ENCODE peak calls at places on chromosomes 3 and 15, in ten cellular contexts. P is thoracic aorta; L is memory B cell; Y is transverse colon; A is HT1080; X is PC-9; Z is stimulated activated CD4-positive, alpha-beta T cell treated with anti-CD3 and anti-CD28 coated beads, Interleukin-12 subunit alpha, Interleukin-12 subunit beta, amount 100 ng/mL, for 4 hours; K is T1000; E is endothelial cell; N is NCI-H524 treated with DMSO at 0.1 percent for 48 hours. I is an unnamed sample.

GRCh38 chr3:146160964-146161724 is at the start of gene PLOD2:
- DNase-seq in P (peak), L (no peak), Y (peak), A (peak), X (peak), Z (no peak), K (peak), E (peak), N (no peak), I (peak)

GRCh38 chr3:45123030-45123429 is 23.1 kb downstream of the CDCP1 start:
- DNase-seq in P (no peak), L (no peak), Y (no peak), A (peak), X (peak), Z (no peak), K (peak), E (no peak), N (no peak), I (no peak)

GRCh38 chr3:195616681-195617080 is 32.9 kb upstream of the APOD start:
- DNase-seq in P (no peak), L (no peak), Y (no peak), A (no peak), X (no peak), Z (no peak), K (no peak), E (no peak), N (no peak), I (no peak)

GRCh38 chr3:193776626-193777025 is 183.6 kb downstream of the OPA1 start:
- DNase-seq in P (no peak), L (peak), Y (no peak), A (no peak), X (no peak), Z (no peak), K (no peak), E (no peak), N (no peak), I (no peak)

GRCh38 chr3:141455603-141456327 is 31.1 kb upstream of the RASA2 start:
- DNase-seq in P (no peak), L (no peak), Y (no peak), A (no peak), X (no peak), Z (no peak), K (no peak), E (no peak), N (no peak), I (no peak)

GRCh38 chr3:30768703-30769550 is 125.5 kb downstream of the GADL1 start:
- DNase-seq in P (peak), L (peak), Y (peak), A (peak), X (no peak), Z (peak), K (peak), E (peak), N (no peak), I (peak)

GRCh38 chr3:33034601-33035000 is 62.3 kb downstream of the GLB1 start:
- DNase-seq in P (no peak), L (no peak), Y (no peak), A (no peak), X (no peak), Z (no peak), K (no peak), E (no peak), N (no peak), I (no peak)

GRCh38 chr3:57228734-57229505 is 1.4 kb downstream of the APPL1 start:
- DNase-seq in P (no peak), L (no peak), Y (peak), A (peak), X (peak), Z (no peak), K (no peak), E (no peak), N (no peak), I (no peak)

GRCh38 chr3:20648294-20648693 is 462.3 kb upstream of the SGO1 start:
- DNase-seq in P (no peak), L (no peak), Y (no peak), A (peak), X (no peak), Z (no peak), K (no peak), E (no peak), N (peak), I (no peak)

GRCh38 chr15:85318048-85318731 is 62.2 kb upstream of the AKAP13 start:
- DNase-seq in P (no peak), L (no peak), Y (peak), A (peak), X (peak), Z (no peak), K (peak), E (no peak), N (no peak), I (no peak)

GRCh38 chr3:55333923-55334322 is 153.2 kb downstream of the WNT5A start:
- DNase-seq in P (no peak), L (no peak), Y (no peak), A (no peak), X (no peak), Z (no peak), K (no peak), E (no peak), N (no peak), I (no peak)

GRCh38 chr3:160564949-160565441 is 376 bp downstream of the KPNA4 start:
- DNase-seq in P (no peak), L (no peak), Y (peak), A (peak), X (peak), Z (peak), K (no peak), E (no peak), N (no peak), I (peak)

GRCh38 chr3:23183731-23184130 is 19.4 kb upstream of the UBE2E2 start:
- DNase-seq in P (no peak), L (no peak), Y (peak), A (peak), X (peak), Z (no peak), K (no peak), E (peak), N (no peak), I (no peak)

GRCh38 chr15:40354408-40355171 is 3.4 kb upstream of the DISP2 start:
- DNase-seq in P (no peak), L (no peak), Y (peak), A (peak), X (no peak), Z (no peak), K (no peak), E (peak), N (peak), I (no peak)

GRCh38 chr15:38514601-38515000 is 50.0 kb downstream of the RASGRP1 start:
- DNase-seq in P (no peak), L (no peak), Y (no peak), A (peak), X (no peak), Z (no peak), K (no peak), E (no peak), N (no peak), I (no peak)